ENCODE peak calls at places on chromosomes 5 and 9, in four cellular contexts. M, W, Y and S are unnamed samples. For H3K9me3, the result is how much of the 10 kb centered on the place peaks cover.

GRCh38 chr5:135072357-135073247 is 38.6 kb upstream of the PITX1 start:
- DNase-seq in M (no peak), W (no peak), Y (peak), S (no peak)

GRCh38 chr5:25694805-25695204 is 1050.0 kb upstream of the CDH10 start:
- DNase-seq in M (no peak), W (no peak), Y (no peak), S (no peak)

GRCh38 chr9:134055981-134056461 is 11.8 kb downstream of the BRD3 start:
- DNase-seq in M (peak), W (peak), Y (peak), S (peak)

GRCh38 chr9:94173632-94174031 is 85.5 kb upstream of the ZNF169 start:
- DNase-seq in M (no peak), W (no peak), Y (no peak), S (no peak)

GRCh38 chr5:28734396-28734795 is 1696.0 kb upstream of the CDH9 start:
- DNase-seq in M (no peak), W (no peak), Y (no peak), S (no peak)

GRCh38 chr9:33106827-33107621 is 30.6 kb upstream of the SMU1 start:
- DNase-seq in M (peak), W (no peak), Y (peak), S (peak)

GRCh38 chr9:135711411-135711810 is 9.4 kb downstream of the KCNT1 start:
- DNase-seq in M (no peak), W (no peak), Y (no peak), S (no peak)

GRCh38 chr5:33445808-33446207 is 5.0 kb downstream of the TARS1 start:
- DNase-seq in M (no peak), W (no peak), Y (no peak), S (no peak)

GRCh38 chr5:65062684-65063083 is 294.0 kb downstream of the CWC27 start:
- DNase-seq in M (no peak), W (peak), Y (peak), S (peak)

GRCh38 chr9:137422668-137423000 is 328 bp downstream of the EXD3 start:
- DNase-seq in M (no peak), W (no peak), Y (no peak), S (no peak)

GRCh38 chr5:77418601-77419591 is 73.2 kb downstream of the WDR41 start:
- DNase-seq in M (no peak), W (no peak), Y (peak), S (no peak)

GRCh38 chr5:53479656-53480473 is 564 bp upstream of the FST start:
- DNase-seq in M (peak), W (peak), Y (peak), S (peak)

GRCh38 chr9:112348257-112348992 is 15.0 kb upstream of the PTBP3 start:
- DNase-seq in M (peak), W (peak), Y (peak), S (peak)

GRCh38 chr5:123881791-123882244 is 369.8 kb downstream of the CSNK1G3 start:
- DNase-seq in M (no peak), W (no peak), Y (no peak), S (no peak)

GRCh38 chr5:88724201-88724600 is 158.8 kb downstream of the MEF2C start:
- DNase-seq in M (no peak), W (no peak), Y (no peak), S (no peak)

GRCh38 chr9:38356851-38357250 is 35.7 kb upstream of the ALDH1B1 start:
- DNase-seq in M (no peak), W (no peak), Y (peak), S (no peak)

GRCh38 chr5:142749321-142749720 is 20.9 kb upstream of the ARHGAP26 start:
- DNase-seq in M (no peak), W (no peak), Y (no peak), S (no peak)

GRCh38 chr9:72524820-72525539 is 3.6 kb downstream of the TMC1 start:
- DNase-seq in M (no peak), W (no peak), Y (no peak), S (peak)

GRCh38 chr9:130349398-130349797 is 83.8 kb downstream of the HMCN2 start:
- DNase-seq in M (no peak), W (no peak), Y (no peak), S (no peak)

GRCh38 chr5:178883815-178884430 is 11.8 kb upstream of the ZFP2 start:
- DNase-seq in M (no peak), W (no peak), Y (no peak), S (no peak)
- H3K9me3 ChIP-seq in M (half or more), W (under half), Y (under half), S (half or more)

GRCh38 chr5:56290378-56291057 is 57.4 kb upstream of the ANKRD55 start:
- DNase-seq in M (no peak), W (no peak), Y (no peak), S (no peak)

GRCh38 chr5:56291058-56291404 is 57.9 kb upstream of the ANKRD55 start:
- DNase-seq in M (no peak), W (no peak), Y (no peak), S (no peak)

GRCh38 chr5:56286015-56286992 is 53.2 kb upstream of the ANKRD55 start:
- DNase-seq in M (no peak), W (no peak), Y (no peak), S (no peak)

GRCh38 chr5:56288880-56289601 is 55.9 kb upstream of the ANKRD55 start:
- DNase-seq in M (no peak), W (no peak), Y (no peak), S (no peak)

DNA sequence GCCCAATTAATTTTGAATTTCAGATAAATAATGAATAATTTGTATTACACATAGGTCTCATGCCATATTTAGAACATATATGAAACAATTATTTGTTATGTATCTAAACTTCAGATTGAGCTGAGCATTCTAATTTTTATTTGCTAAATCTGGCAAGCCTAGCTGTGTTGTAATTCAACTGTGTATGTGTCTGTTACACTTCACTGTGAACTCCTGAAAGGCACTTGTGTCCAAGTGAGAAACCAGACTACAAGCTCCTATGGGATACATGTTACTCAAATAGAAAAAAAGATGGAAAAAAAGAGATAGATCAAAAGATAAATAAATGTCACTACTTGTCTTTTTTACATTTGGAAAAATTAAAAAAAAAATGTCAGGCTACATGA is 56.5 kb upstream of the ANKRD55 start:
- DNase-seq in M (no peak), W (no peak), Y (no peak), S (no peak)
- H3K9me3 ChIP-seq in M (under half), W (under half), Y (under half), S (under half)

GRCh38 chr5:150945501-150945900 is 40.7 kb upstream of the ZNF300 start:
- DNase-seq in M (no peak), W (no peak), Y (no peak), S (no peak)

GRCh38 chr5:150946351-150946905 is 41.6 kb upstream of the ZNF300 start:
- DNase-seq in M (peak), W (peak), Y (peak), S (peak)

GRCh38 chr5:150948539-150948938 is 43.8 kb upstream of the ZNF300 start:
- DNase-seq in M (no peak), W (no peak), Y (no peak), S (no peak)

DNA sequence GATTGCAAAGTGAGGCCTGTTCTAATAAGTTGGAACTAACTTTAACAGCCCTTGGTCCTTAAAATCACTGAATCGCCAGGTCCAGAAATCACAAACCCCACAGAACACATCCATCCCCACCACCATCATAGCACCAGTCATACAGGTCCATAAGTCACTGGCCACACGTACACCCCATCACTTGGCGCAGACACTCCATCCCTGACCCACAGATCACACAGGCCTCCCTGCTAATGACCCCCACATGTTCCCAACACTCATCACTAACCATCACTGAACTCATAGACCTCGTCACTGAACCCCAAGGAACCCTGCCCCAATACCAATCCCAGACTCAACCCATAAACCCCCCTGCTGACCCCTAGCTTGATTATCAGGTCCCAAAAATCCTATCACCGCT is 41.2 kb upstream of the ZNF300 start:
- DNase-seq in M (no peak), W (no peak), Y (no peak), S (no peak)
- H3K9me3 ChIP-seq in M (half or more), W (under half), Y (under half), S (under half)

GRCh38 chr5:141413540-141414069 is 818 bp downstream of the PCDHGA10 start:
- DNase-seq in M (no peak), W (no peak), Y (no peak), S (no peak)

GRCh38 chr5:141420855-141421488 is at the start of gene PCDHGA11:
- DNase-seq in M (no peak), W (no peak), Y (no peak), S (no peak)

GRCh38 chr5:141422742-141423291 is 2.0 kb downstream of the PCDHGA11 start:
- DNase-seq in M (no peak), W (no peak), Y (no peak), S (no peak)

GRCh38 chr5:141421489-141421855 is 621 bp downstream of the PCDHGA11 start:
- DNase-seq in M (no peak), W (no peak), Y (no peak), S (no peak)

GRCh38 chr5:141419074-141419880 is 1.6 kb upstream of the PCDHGA11 start:
- DNase-seq in M (no peak), W (no peak), Y (no peak), S (no peak)
- H3K9me3 ChIP-seq in M (half or more), W (under half), Y (under half), S (under half)

GRCh38 chr5:675111-675875 is 17.9 kb downstream of the TPPP start:
- DNase-seq in M (no peak), W (no peak), Y (no peak), S (no peak)
- H3K9me3 ChIP-seq in M (under half), W (under half), Y (under half), S (under half)